ENCODE peak calls at places on chromosomes 2 and 18, in ten cellular contexts. Q is neural crest cell; B is SW 1271; P is activated gamma-delta T cell treated with Interleukin-2 at 50 U/mL for 16 hours; S is SW480; J is adrenal gland; X is fibroblast of lung; G is upper lobe of right lung; C is stimulated activated CD4-positive, alpha-beta T cell treated with anti-CD3 and anti-CD28 coated beads, Interleukin-1b, Interleukin-23, amount 100 ng/mL, for 24 hours; T is 8988T. Z is an unnamed sample.

GRCh38 chr2:224666951-224667553 is 49.1 kb downstream of the CCDC195 start:
- DNase-seq in P (no peak), J (no peak), Q (no peak), B (no peak), C (no peak), X (no peak), G (no peak), T (no peak), S (no peak), Z (no peak)

GRCh38 chr2:152243723-152244122 is 68.2 kb upstream of the STAM2 start:
- DNase-seq in Q (no peak), J (no peak), T (no peak), G (no peak), B (no peak), X (no peak), S (no peak), P (no peak), C (no peak), Z (no peak)

GRCh38 chr2:25098558-25099486 is 56.9 kb downstream of the EFR3B start:
- DNase-seq in S (no peak), P (no peak), B (no peak), J (peak; percentile 21), Q (no peak), X (no peak), G (no peak), T (no peak), C (no peak), Z (no peak)

GRCh38 chr18:54204883-54205282 is 19.6 kb downstream of the MBD2 start:
- DNase-seq in T (no peak), G (no peak), P (no peak), J (no peak), B (no peak), S (no peak), Q (no peak), X (no peak), C (no peak), Z (no peak)

GRCh38 chr2:69773201-69773600 is 31.3 kb downstream of the ANXA4 start:
- DNase-seq in B (no peak), G (no peak), T (no peak), P (no peak), C (no peak), Q (no peak), X (peak; percentile 66), J (no peak), S (peak; percentile 59), Z (no peak)

GRCh38 chr2:28591711-28592365 is 96.0 kb downstream of the PLB1 start:
- DNase-seq in J (no peak), C (no peak), G (peak; percentile 47), S (no peak), Q (no peak), T (no peak), P (no peak), B (no peak), X (no peak), Z (no peak)

GRCh38 chr2:240931319-240931949 is 25.3 kb downstream of the CROCC2 start:
- DNase-seq in T (peak; percentile 5), C (no peak), P (no peak), G (peak; percentile 49), J (no peak), Q (no peak), S (no peak), B (no peak), X (no peak), Z (no peak)

GRCh38 chr2:11796190-11797171 is 50.0 kb downstream of the LPIN1 start:
- DNase-seq in B (no peak), J (no peak), S (no peak), X (no peak), C (no peak), P (no peak), T (no peak), G (no peak), Q (no peak), Z (no peak)

GRCh38 chr18:25827961-25828561 is 262.4 kb downstream of the SS18 start:
- DNase-seq in J (no peak), G (no peak), S (peak; percentile 79), B (no peak), P (no peak), Q (no peak), X (peak; percentile 77), T (no peak), C (no peak), Z (no peak)

GRCh38 chr2:174553811-174554493 is 43.7 kb downstream of the WIPF1 start:
- DNase-seq in P (no peak), J (no peak), G (no peak), Q (no peak), C (no peak), B (no peak), T (no peak), S (no peak), X (no peak), Z (no peak)

GRCh38 chr2:20457661-20458630 is 11.1 kb downstream of the RHOB start:
- DNase-seq in J (no peak), P (no peak), G (no peak), C (no peak), B (no peak), X (no peak), T (no peak), Q (no peak), S (no peak), Z (no peak)

GRCh38 chr2:134782792-134783191 is 55.6 kb upstream of the ACMSD start:
- DNase-seq in B (peak; percentile 54), Q (peak; percentile 9), J (no peak), G (no peak), P (no peak), X (no peak), S (no peak), C (no peak), T (peak; percentile 18), Z (no peak)